ENCODE peak calls at places on chromosome 15, in ten cellular contexts. R, X, J, C, U, W, S, M, K and Z are unnamed samples.

GRCh38 chr15:71708741-71709140 is 101.6 kb upstream of the NR2E3 start:
- DNase-seq in K (no peak), W (no peak), S (peak), J (no peak), U (no peak), C (no peak), X (no peak), M (no peak), R (no peak), Z (no peak)

GRCh38 chr15:99454941-99455795 is 110.6 kb upstream of the MEF2A start:
- DNase-seq in S (peak), W (peak), K (no peak), C (no peak), M (peak), J (no peak), X (no peak), U (peak), R (no peak), Z (peak)

GRCh38 chr15:74793135-74794028 is 11.5 kb downstream of the CSK start:
- DNase-seq in K (no peak), X (no peak), J (no peak), C (peak), W (no peak), U (no peak), M (no peak), R (no peak), S (peak), Z (no peak)

GRCh38 chr15:85875756-85876155 is 81.0 kb upstream of the KLHL25 start:
- DNase-seq in M (no peak), U (no peak), S (no peak), W (no peak), C (no peak), K (no peak), J (no peak), X (no peak), R (no peak), Z (no peak)

GRCh38 chr15:62684143-62684808 is 358.3 kb upstream of the TPM1 start:
- DNase-seq in M (no peak), X (no peak), C (no peak), J (no peak), W (no peak), K (no peak), S (no peak), U (peak), R (no peak), Z (no peak)

GRCh38 chr15:68228971-68229385 is 550 bp downstream of the CLN6 start:
- DNase-seq in S (no peak), C (no peak), U (no peak), M (no peak), K (no peak), W (no peak), J (no peak), X (no peak), R (no peak), Z (peak)

GRCh38 chr15:60534546-60534945 is 55.6 kb upstream of the ICE2 start:
- DNase-seq in R (no peak), J (no peak), W (no peak), X (no peak), S (no peak), C (no peak), K (no peak), M (no peak), U (no peak), Z (no peak)

GRCh38 chr15:70249616-70250015 is 151.9 kb upstream of the TLE3 start:
- DNase-seq in R (no peak), S (no peak), X (no peak), C (no peak), K (no peak), M (no peak), J (no peak), W (no peak), U (no peak), Z (no peak)

GRCh38 chr15:77983708-77984445 is 93.6 kb downstream of the TBC1D2B start:
- DNase-seq in K (no peak), S (no peak), W (no peak), R (no peak), X (no peak), J (peak), C (peak), M (no peak), U (no peak), Z (peak)

GRCh38 chr15:60762167-60762566 is 283.2 kb upstream of the ICE2 start:
- DNase-seq in K (no peak), R (no peak), M (no peak), U (no peak), J (no peak), C (no peak), W (no peak), X (no peak), S (no peak), Z (no peak)

GRCh38 chr15:100902436-100903190 is 16.5 kb upstream of the LRRK1 start:
- DNase-seq in W (no peak), X (peak), M (no peak), J (no peak), K (peak), U (no peak), R (no peak), S (peak), C (no peak), Z (no peak)

GRCh38 chr15:40252438-40253178 is 13.7 kb downstream of the PAK6 start:
- DNase-seq in R (no peak), M (no peak), K (no peak), W (no peak), J (peak), C (no peak), S (no peak), X (no peak), U (peak), Z (no peak)

GRCh38 chr15:101288905-101289513 is 6.0 kb downstream of the SNRPA1 start:
- DNase-seq in X (peak), U (peak), R (no peak), J (no peak), S (peak), M (no peak), K (no peak), W (no peak), C (peak), Z (no peak)

GRCh38 chr15:20352241-20353200 is 189.1 kb downstream of the GOLGA6L6 start:
- DNase-seq in R (no peak), K (no peak), X (no peak), C (peak), W (no peak), M (peak), J (no peak), S (no peak), U (no peak), Z (peak)

GRCh38 chr15:64275934-64276333 is 80.0 kb downstream of the CSNK1G1 start:
- DNase-seq in W (no peak), J (no peak), R (no peak), M (no peak), C (no peak), K (no peak), X (no peak), S (no peak), U (peak), Z (no peak)

GRCh38 chr15:73053398-73053723 is 1.1 kb downstream of the NEO1 start:
- DNase-seq in K (no peak), U (no peak), M (no peak), X (no peak), W (no peak), R (no peak), J (no peak), S (no peak), C (no peak), Z (no peak)

GRCh38 chr15:50049871-50050270 is 69.2 kb downstream of the ATP8B4 start:
- DNase-seq in J (no peak), K (no peak), X (no peak), R (no peak), C (no peak), W (no peak), M (no peak), S (peak), U (no peak), Z (no peak)

GRCh38 chr15:67884009-67884408 is 44.2 kb upstream of the RNU6-1 start:
- DNase-seq in C (no peak), J (no peak), K (no peak), W (no peak), X (no peak), S (no peak), R (no peak), U (no peak), M (no peak), Z (no peak)

GRCh38 chr15:48604567-48604966 is 40.9 kb downstream of the FBN1 start:
- DNase-seq in R (no peak), K (no peak), S (no peak), U (no peak), C (no peak), W (no peak), J (no peak), X (no peak), M (no peak), Z (no peak)

GRCh38 chr15:58222698-58223097 is 84.5 kb downstream of the AQP9 start:
- DNase-seq in W (no peak), K (no peak), R (no peak), M (no peak), U (no peak), J (no peak), C (no peak), S (no peak), X (no peak), Z (no peak)

GRCh38 chr15:40069178-40070165 is 30.5 kb upstream of the SRP14 start:
- DNase-seq in C (peak), J (peak), X (peak), K (peak), W (peak), U (peak), R (no peak), M (no peak), S (no peak), Z (peak)

GRCh38 chr15:51117270-51117669 is 22.6 kb upstream of the TNFAIP8L3 start:
- DNase-seq in X (no peak), J (no peak), K (no peak), C (no peak), M (no peak), R (no peak), U (no peak), W (no peak), S (peak), Z (no peak)

GRCh38 chr15:60407406-60407805 is 9.6 kb upstream of the ANXA2 start:
- DNase-seq in S (no peak), C (no peak), U (no peak), W (no peak), K (no peak), R (no peak), M (no peak), J (no peak), X (no peak), Z (no peak)

GRCh38 chr15:89500397-89501270 is 4.3 kb upstream of the RHCG start:
- DNase-seq in U (no peak), R (no peak), K (no peak), X (no peak), W (no peak), S (no peak), C (peak), J (no peak), M (no peak), Z (no peak)

GRCh38 chr15:77019476-77020331 is 24.8 kb downstream of the PSTPIP1 start:
- DNase-seq in R (no peak), K (no peak), J (no peak), M (no peak), S (peak), C (no peak), X (no peak), W (no peak), U (no peak), Z (no peak)

GRCh38 chr15:78316211-78317077 is 17.0 kb upstream of the SKIC8 start:
- DNase-seq in X (peak), W (peak), S (no peak), J (peak), U (no peak), K (peak), R (no peak), C (peak), M (no peak), Z (no peak)

GRCh38 chr15:91965501-91966180 is 112.1 kb downstream of the SLCO3A1 start:
- DNase-seq in M (no peak), S (no peak), C (no peak), K (no peak), J (no peak), U (no peak), X (no peak), R (no peak), W (no peak), Z (peak)

GRCh38 chr15:28984421-28985375 is 98.9 kb downstream of the APBA2 start:
- DNase-seq in S (peak), R (no peak), W (peak), K (peak), X (peak), J (no peak), U (peak), M (no peak), C (peak), Z (no peak)

GRCh38 chr15:53791616-53792015 is 32.2 kb upstream of the WDR72 start:
- DNase-seq in R (no peak), J (no peak), K (no peak), U (no peak), C (no peak), X (no peak), W (no peak), S (no peak), M (no peak), Z (no peak)

GRCh38 chr15:64050281-64051092 is 4.2 kb upstream of the DAPK2 start:
- DNase-seq in M (no peak), X (no peak), K (no peak), J (no peak), U (no peak), R (no peak), W (no peak), C (no peak), S (no peak), Z (no peak)

GRCh38 chr15:63277044-63277892 is at the start of gene APH1B:
- DNase-seq in S (no peak), R (peak), W (peak), M (no peak), J (peak), U (peak), X (peak), C (peak), K (peak), Z (peak)

GRCh38 chr15:87477759-87478687 is 778.5 kb downstream of the NTRK3 start:
- DNase-seq in K (no peak), S (peak), U (peak), R (no peak), X (peak), C (no peak), W (no peak), M (no peak), J (no peak), Z (peak)

GRCh38 chr15:61069369-61070075 is 159.6 kb downstream of the RORA start:
- DNase-seq in K (no peak), U (no peak), X (no peak), M (no peak), C (no peak), S (no peak), R (no peak), J (no peak), W (no peak), Z (no peak)

GRCh38 chr15:41336549-41336948 is 3.9 kb downstream of the NUSAP1 start:
- DNase-seq in K (no peak), J (no peak), W (no peak), R (no peak), S (no peak), U (no peak), X (no peak), C (no peak), M (no peak), Z (no peak)

GRCh38 chr15:26868029-26868685 is 1.3 kb downstream of the GABRA5 start:
- DNase-seq in W (no peak), K (no peak), U (no peak), X (no peak), S (no peak), R (no peak), C (no peak), M (no peak), J (no peak), Z (no peak)

GRCh38 chr15:99087405-99087943 is 17.4 kb upstream of the SYNM start:
- DNase-seq in R (no peak), W (no peak), S (no peak), J (no peak), X (no peak), U (no peak), C (no peak), K (no peak), M (no peak), Z (peak)

GRCh38 chr15:20642054-20642767 is 100.6 kb upstream of the GOLGA6L6 start:
- DNase-seq in U (no peak), X (no peak), S (no peak), C (no peak), J (no peak), M (no peak), R (no peak), K (no peak), W (no peak), Z (no peak)